ENCODE peak calls at places on chromosomes 11 and 22, in four cellular contexts. S is Calu3; K is RWPE1; M is CD8-positive, alpha-beta T cell. G is an unnamed sample.

GRCh38 chr22:19548964-19549363 is 24.8 kb upstream of the CLDN5 start:
- DNase-seq in S (no peak), K (no peak), M (no peak), G (no peak)

GRCh38 chr11:43518407-43519165 is 159.9 kb downstream of the TTC17 start:
- DNase-seq in S (no peak), K (no peak), M (no peak), G (no peak)

GRCh38 chr11:3036419-3036818 is 20.8 kb downstream of the CARS1 start:
- DNase-seq in S (no peak), K (no peak), M (no peak), G (no peak)

GRCh38 chr11:7512525-7513209 is 1.1 kb upstream of the PPFIBP2 start:
- DNase-seq in S (no peak), K (no peak), M (peak), G (peak)

GRCh38 chr22:30262917-30263741 is 3.5 kb downstream of the OSM start:
- DNase-seq in S (peak), K (peak), M (peak), G (peak)

GRCh38 chr11:67437082-67437821 is at the start of gene PTPRCAP:
- DNase-seq in S (no peak), K (no peak), M (peak), G (peak)

GRCh38 chr11:16917941-16918340 is 96.3 kb downstream of the PLEKHA7 start:
- DNase-seq in S (peak), K (peak), M (no peak), G (no peak)

GRCh38 chr11:45098929-45099328 is 47.5 kb upstream of the PRDM11 start:
- DNase-seq in S (no peak), K (no peak), M (no peak), G (no peak)

GRCh38 chr11:15113381-15113780 is 1.3 kb upstream of the INSC start:
- DNase-seq in S (no peak), K (no peak), M (no peak), G (peak)

GRCh38 chr11:85682330-85683305 is 3.4 kb downstream of the CCDC89 start:
- DNase-seq in S (no peak), K (no peak), M (peak), G (peak)

GRCh38 chr11:33002143-33002542 is 13.5 kb upstream of the DEPDC7 start:
- DNase-seq in S (no peak), K (no peak), M (no peak), G (no peak)

GRCh38 chr11:25769287-25769686 is 562.6 kb upstream of the ANO3 start:
- DNase-seq in S (no peak), K (peak), M (no peak), G (no peak)

GRCh38 chr11:27464155-27464759 is 8.3 kb downstream of the LGR4 start:
- DNase-seq in S (peak), K (peak), M (no peak), G (no peak)

GRCh38 chr11:124791626-124792341 is 8.4 kb downstream of the MSANTD2 start:
- DNase-seq in S (no peak), K (no peak), M (no peak), G (peak)

GRCh38 chr11:6402561-6402981 is 12.3 kb downstream of the SMPD1 start:
- DNase-seq in S (no peak), K (no peak), M (peak), G (peak)

GRCh38 chr11:119713361-119714040 is 15.5 kb downstream of the NECTIN1 start:
- DNase-seq in S (no peak), K (no peak), M (no peak), G (no peak)

GRCh38 chr22:44661659-44662569 is 40.1 kb upstream of the PRR5 start:
- DNase-seq in S (no peak), K (no peak), M (no peak), G (no peak)

GRCh38 chr11:11978792-11979486 is 29.5 kb downstream of the DKK3 start:
- DNase-seq in S (no peak), K (no peak), M (no peak), G (no peak)

GRCh38 chr11:124499711-124500110 is 43.7 kb downstream of the OR8B12 start:
- DNase-seq in S (no peak), K (no peak), M (no peak), G (no peak)

GRCh38 chr11:18633256-18634139 is 644 bp downstream of the SPTY2D1 start:
- DNase-seq in S (peak), K (no peak), M (no peak), G (peak)

GRCh38 chr11:73997120-73997772 is 11.6 kb downstream of the UCP3 start:
- DNase-seq in S (no peak), K (no peak), M (no peak), G (no peak)

GRCh38 chr11:73995731-73996130 is 13.1 kb upstream of the UCP2 start:
- DNase-seq in S (no peak), K (no peak), M (no peak), G (no peak)

GRCh38 chr11:73995247-73995646 is 12.6 kb upstream of the UCP2 start:
- DNase-seq in S (no peak), K (no peak), M (no peak), G (peak)

GRCh38 chr11:73998846-73999575 is 9.9 kb downstream of the UCP3 start:
- DNase-seq in S (no peak), K (no peak), M (no peak), G (no peak)

GRCh38 chr11:73996161-73996747 is 12.6 kb downstream of the UCP3 start:
- DNase-seq in S (no peak), K (no peak), M (no peak), G (no peak)
- TF ChIP-seq CTCF in S (no peak), K (no peak), M (no peak), G (no peak)

GRCh38 chr11:76248210-76248609 is 41.9 kb upstream of the WNT11 start:
- DNase-seq in S (no peak), K (no peak), M (no peak), G (no peak)
- TF ChIP-seq CTCF in S (peak), K (no peak), M (no peak), G (peak)

GRCh38 chr11:96229354-96229973 is 113.5 kb downstream of the MAML2 start:
- DNase-seq in S (no peak), K (no peak), M (no peak), G (no peak)

GRCh38 chr11:96230686-96231085 is 112.3 kb downstream of the MAML2 start:
- DNase-seq in S (no peak), K (no peak), M (no peak), G (no peak)

GRCh38 chr11:96227244-96227643 is 115.8 kb downstream of the MAML2 start:
- DNase-seq in S (no peak), K (peak), M (no peak), G (no peak)

GRCh38 chr11:96228911-96229310 is 114.1 kb downstream of the MAML2 start:
- DNase-seq in S (no peak), K (no peak), M (no peak), G (no peak)

GRCh38 chr11:96228472-96228871 is 114.5 kb downstream of the MAML2 start:
- DNase-seq in S (peak), K (peak), M (no peak), G (no peak)
- TF ChIP-seq CTCF in S (no peak), K (no peak), M (no peak), G (no peak)

DNA sequence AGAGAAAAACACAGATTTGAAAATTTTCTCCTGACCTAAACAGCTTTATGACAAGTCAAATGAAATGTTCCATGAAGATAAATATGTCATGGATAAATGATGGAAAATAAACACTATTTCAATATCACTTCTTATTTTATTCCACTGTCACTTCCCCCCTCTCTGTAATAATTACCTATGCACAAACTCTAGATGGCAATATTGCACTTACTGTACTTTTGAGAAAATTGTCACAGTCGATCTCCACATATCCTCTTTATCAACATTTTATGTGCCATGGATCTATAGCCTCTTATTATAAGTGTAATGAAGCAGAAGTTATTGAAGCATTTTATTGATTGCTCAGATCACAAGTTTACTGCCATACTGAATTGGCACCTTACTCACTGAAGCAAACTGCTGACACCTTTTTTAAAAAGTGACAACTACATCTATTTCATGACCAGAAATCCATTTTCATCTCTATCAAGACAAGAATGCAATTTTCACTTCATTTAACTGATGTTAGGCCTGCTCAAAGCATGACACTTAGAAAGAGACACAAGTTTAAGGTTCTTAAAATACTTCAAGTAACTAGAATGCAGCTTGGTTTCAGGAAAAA is 133.4 kb downstream of the DCDC1 start:
- DNase-seq in S (no peak), K (peak), M (no peak), G (no peak)
- TF ChIP-seq CTCF in S (no peak), K (peak), M (peak), G (no peak)